ENCODE peak calls at places on chromosome 11, in five cellular contexts. T is tibial nerve, U is hippocampal formation, D is EL, K is hepatocyte. F is an unnamed sample.

GRCh38 chr11:68430801-68431200 is 29.8 kb upstream of the PPP6R3 start:
- DNase-seq in T (no peak), D (no peak), U (no peak), K (no peak), F (no peak)

GRCh38 chr11:67613960-67614715 is 7.4 kb downstream of the NDUFV1 start:
- DNase-seq in U (no peak), K (peak; percentile 74), D (peak; percentile 60), T (no peak), F (peak; percentile 93)

GRCh38 chr11:9099617-9100016 is 8.2 kb upstream of the SCUBE2 start:
- DNase-seq in T (no peak), D (no peak), K (no peak), U (no peak), F (no peak)

GRCh38 chr11:118621898-118622375 is 14.5 kb downstream of the PHLDB1 start:
- DNase-seq in U (no peak), K (no peak), T (no peak), D (no peak), F (no peak)

GRCh38 chr11:64226507-64227051 is 505 bp downstream of the NUDT22 start:
- DNase-seq in T (no peak), K (no peak), D (peak; percentile 37), U (no peak), F (peak; percentile 70)

GRCh38 chr11:90204832-90205646 is 17.8 kb downstream of the CHORDC1 start:
- DNase-seq in D (peak; percentile 53), U (no peak), K (peak; percentile 58), T (no peak), F (peak; percentile 45)

GRCh38 chr11:17277024-17277584 is 565 bp downstream of the NUCB2 start:
- DNase-seq in U (no peak), T (no peak), K (peak; percentile 19), D (peak; percentile 62), F (peak; percentile 58)

GRCh38 chr11:62588966-62589637 is 2.2 kb downstream of the TUT1 start:
- DNase-seq in K (no peak), T (no peak), D (no peak), U (no peak), F (no peak)

GRCh38 chr11:69131644-69132300 is 24.0 kb upstream of the SMIM38 start:
- DNase-seq in U (peak; percentile 33), K (peak; percentile 91), D (peak; percentile 75), T (peak; percentile 66), F (no peak)

GRCh38 chr11:45181595-45182550 is 35.4 kb downstream of the PRDM11 start:
- DNase-seq in D (no peak), T (no peak), K (no peak), U (no peak), F (no peak)

GRCh38 chr11:44776840-44777536 is 50.2 kb downstream of the TSPAN18 start:
- DNase-seq in D (no peak), K (no peak), T (no peak), U (no peak), F (no peak)

GRCh38 chr11:61626580-61627380 is 45.9 kb upstream of the SYT7 start:
- DNase-seq in D (no peak), K (peak; percentile 92), U (no peak), T (no peak), F (no peak)

GRCh38 chr11:695606-696381 is at the start of gene TMEM80:
- DNase-seq in D (peak; percentile 99), T (peak; percentile 99), U (peak; percentile 97), K (peak; percentile 99), F (peak; percentile 99)

GRCh38 chr11:75689861-75690641 is 21.2 kb upstream of the MAP6 start:
- DNase-seq in D (peak; percentile 21), T (no peak), U (no peak), K (no peak), F (no peak)

GRCh38 chr11:100780470-100780869 is 93.4 kb downstream of the ARHGAP42 start:
- DNase-seq in U (no peak), D (no peak), T (no peak), K (no peak), F (no peak)

GRCh38 chr11:58024601-58025091 is 965 bp downstream of the OR9Q1 start:
- DNase-seq in U (no peak), D (peak; percentile 53), K (no peak), T (peak; percentile 51), F (no peak)

GRCh38 chr11:14022821-14023220 is 60.3 kb downstream of the SPON1 start:
- DNase-seq in K (no peak), T (no peak), U (no peak), D (no peak), F (no peak)

GRCh38 chr11:122850076-122850631 is 11.9 kb downstream of the CRTAM start:
- DNase-seq in D (peak; percentile 66), K (peak; percentile 10), T (no peak), U (no peak), F (peak; percentile 53)